ENCODE peak calls at places on chromosome 22, in seven cellular contexts. G is left ventricle myocardium superior, S is activated gamma-delta T cell treated with Interleukin-2 at 50 U/mL for 16 hours, W is brain microvascular endothelial cell, A is right lobe of liver, M is PC-3, L is DMS153. T is an unnamed sample.

GRCh38 chr22:50174382-50175190 is 4.1 kb downstream of the PANX2 start:
- DNase-seq in M (no peak), S (no peak), L (no peak), G (no peak), W (no peak), A (no peak), T (no peak)

GRCh38 chr22:44669725-44670027 is 32.3 kb upstream of the PRR5 start:
- DNase-seq in A (no peak), W (no peak), G (no peak), L (no peak), M (no peak), S (no peak), T (no peak)

GRCh38 chr22:19848298-19849224 is 6.1 kb downstream of the GNB1L start:
- DNase-seq in W (no peak), S (no peak), L (no peak), A (peak; percentile 84), G (no peak), M (peak; percentile 83), T (no peak)

GRCh38 chr22:35995345-35995744 is 33.3 kb downstream of the RBFOX2 start:
- DNase-seq in S (no peak), G (no peak), W (peak; percentile 31), M (no peak), A (no peak), L (no peak), T (no peak)

GRCh38 chr22:11253000-11253511 is 4274.9 kb upstream of the OR11H1 start:
- DNase-seq in W (no peak), L (no peak), G (peak; percentile 11), A (peak; percentile 12), M (peak; percentile 1), S (no peak), T (no peak)

GRCh38 chr22:45911601-45912271 is 65.2 kb downstream of the WNT7B start:
- DNase-seq in L (peak; percentile 86), S (no peak), W (no peak), A (no peak), G (peak; percentile 76), M (peak; percentile 78), T (no peak)

GRCh38 chr22:19880786-19881569 is 26.3 kb upstream of the GNB1L start:
- DNase-seq in S (no peak), W (peak; percentile 98), L (no peak), A (peak; percentile 18), G (peak; percentile 64), M (peak; percentile 96), T (peak; percentile 4)

GRCh38 chr22:48920776-48921241 is 906.9 kb downstream of the BRD1 start:
- DNase-seq in S (no peak), W (no peak), G (no peak), L (peak; percentile 41), A (no peak), M (no peak), T (no peak)

GRCh38 chr22:21916309-21916918 is 36.2 kb downstream of the PPM1F start:
- DNase-seq in W (no peak), L (no peak), M (no peak), S (no peak), A (no peak), G (peak; percentile 5), T (no peak)

GRCh38 chr22:32745996-32746322 is 55.5 kb upstream of the TIMP3 start:
- DNase-seq in S (no peak), A (no peak), G (no peak), W (no peak), M (no peak), L (no peak), T (no peak)

GRCh38 chr22:30325065-30325720 is 1.5 kb downstream of the TBC1D10A start:
- DNase-seq in S (no peak), M (peak; percentile 67), G (no peak), L (no peak), A (no peak), W (peak; percentile 77), T (no peak)

GRCh38 chr22:41574847-41575381 is 14.1 kb downstream of the CSDC2 start:
- DNase-seq in L (no peak), A (peak; percentile 45), M (no peak), S (no peak), W (no peak), G (peak; percentile 94), T (no peak)

GRCh38 chr22:21726650-21727049 is 8.9 kb downstream of the YPEL1 start:
- DNase-seq in S (peak; percentile 50), M (peak; percentile 59), A (no peak), L (no peak), G (no peak), W (no peak), T (no peak)

GRCh38 chr22:37604875-37605274 is 3.8 kb upstream of the GGA1 start:
- DNase-seq in G (no peak), A (no peak), W (no peak), M (no peak), S (peak; percentile 63), L (no peak), T (peak; percentile 58)

GRCh38 chr22:24146190-24146616 is 35.1 kb upstream of the SUSD2 start:
- DNase-seq in M (peak; percentile 40), S (peak; percentile 51), W (peak; percentile 15), L (peak; percentile 88), A (no peak), G (peak; percentile 57), T (peak; percentile 41)

GRCh38 chr22:26918236-26918635 is 260.8 kb downstream of the MIAT start:
- DNase-seq in W (no peak), A (no peak), M (no peak), S (no peak), G (no peak), L (no peak), T (no peak)

GRCh38 chr22:48489551-48490512 is 1337.8 kb downstream of the BRD1 start:
- DNase-seq in S (no peak), A (no peak), G (no peak), W (no peak), M (no peak), L (no peak), T (no peak)

GRCh38 chr22:36334838-36335603 is 52.7 kb downstream of the MYH9 start:
- DNase-seq in W (no peak), A (no peak), M (peak; percentile 41), G (no peak), S (no peak), L (no peak), T (peak; percentile 62)

T was measured in activated T-cell treated with anti-CD3 and anti-CD28 coated beads, Interleukin-2, amount 50 U/mL, for 1 hour.